ENCODE peak calls at places on chromosomes 5 and 9, in nine cellular contexts. C, X, R, G, E, L, B, F and Y are unnamed samples.

GRCh38 chr9:91177661-91178280 is 183.9 kb downstream of the AUH start:
- DNase-seq in C (peak; percentile 77), X (no peak), R (no peak), G (no peak), E (no peak), L (peak; percentile 52), B (no peak), F (no peak), Y (no peak)

GRCh38 chr5:161167001-161167765 is 315.2 kb upstream of the ATP10B start:
- DNase-seq in C (no peak), X (no peak), R (no peak), G (no peak), E (no peak), L (no peak), B (no peak), F (no peak), Y (no peak)

GRCh38 chr5:26940981-26941380 is 97.4 kb downstream of the CDH9 start:
- DNase-seq in C (no peak), X (no peak), R (no peak), G (no peak), E (no peak), L (no peak), B (no peak), F (no peak), Y (no peak)

GRCh38 chr5:175842947-175843793 is 28.2 kb upstream of the CPLX2 start:
- DNase-seq in C (no peak), X (no peak), R (no peak), G (peak; percentile 78), E (peak; percentile 96), L (no peak), B (peak; percentile 56), F (no peak), Y (no peak)

GRCh38 chr9:126609711-126610388 is 3.9 kb upstream of the LMX1B start:
- DNase-seq in C (no peak), X (no peak), R (no peak), G (no peak), E (no peak), L (no peak), B (no peak), F (no peak), Y (no peak)

GRCh38 chr9:16689352-16689938 is 181.0 kb downstream of the BNC2 start:
- DNase-seq in C (no peak), X (no peak), R (no peak), G (no peak), E (no peak), L (no peak), B (no peak), F (no peak), Y (no peak)

GRCh38 chr9:118478752-118479151 is 774.5 kb downstream of the TLR4 start:
- DNase-seq in C (no peak), X (no peak), R (no peak), G (no peak), E (no peak), L (no peak), B (no peak), F (no peak), Y (no peak)

GRCh38 chr9:124954255-124954654 is 13.4 kb upstream of the GOLGA1 start:
- DNase-seq in C (no peak), X (no peak), R (no peak), G (no peak), E (no peak), L (no peak), B (no peak), F (no peak), Y (no peak)

GRCh38 chr9:134631881-134632280 is 9.7 kb upstream of the COL5A1 start:
- DNase-seq in C (no peak), X (no peak), R (no peak), G (no peak), E (peak; percentile 24), L (no peak), B (no peak), F (no peak), Y (no peak)

GRCh38 chr5:98468188-98468869 is 305.1 kb upstream of the RGMB start:
- DNase-seq in C (no peak), X (no peak), R (no peak), G (peak; percentile 93), E (no peak), L (no peak), B (peak; percentile 85), F (no peak), Y (no peak)

GRCh38 chr5:16507716-16508115 is 42.1 kb upstream of the ZNF622 start:
- DNase-seq in C (no peak), X (no peak), R (no peak), G (no peak), E (no peak), L (no peak), B (no peak), F (no peak), Y (no peak)

GRCh38 chr9:106619211-106619610 is 243.8 kb upstream of the ZNF462 start:
- DNase-seq in C (no peak), X (no peak), R (no peak), G (no peak), E (no peak), L (no peak), B (peak; percentile 33), F (no peak), Y (no peak)

GRCh38 chr5:159174511-159175168 is 34.7 kb downstream of the RNF145 start:
- DNase-seq in C (no peak), X (no peak), R (no peak), G (no peak), E (no peak), L (no peak), B (no peak), F (no peak), Y (no peak)

GRCh38 chr5:122121782-122122465 is 7.4 kb upstream of the ZNF474 start:
- DNase-seq in C (no peak), X (no peak), R (no peak), G (no peak), E (no peak), L (no peak), B (no peak), F (no peak), Y (no peak)

GRCh38 chr5:134177197-134178171 is 734 bp upstream of the SKP1 start:
- DNase-seq in C (no peak), X (peak; percentile 77), R (peak; percentile 76), G (peak; percentile 39), E (no peak), L (peak; percentile 65), B (peak; percentile 52), F (no peak), Y (no peak)

GRCh38 chr9:119005162-119005561 is 364.1 kb downstream of the BRINP1 start:
- DNase-seq in C (no peak), X (no peak), R (no peak), G (no peak), E (no peak), L (no peak), B (no peak), F (no peak), Y (no peak)

GRCh38 chr9:101512116-101512515 is 21.5 kb upstream of the RNF20 start:
- DNase-seq in C (no peak), X (no peak), R (no peak), G (peak; percentile 33), E (no peak), L (no peak), B (no peak), F (no peak), Y (no peak)